ENCODE peak calls at places on chromosomes 16 and 17, in nine cellular contexts. A, B, I, E, U, W, L, R and F are unnamed samples.

GRCh38 chr17:59356543-59357218 is 25.2 kb downstream of the YPEL2 start:
- DNase-seq in A (no peak), B (no peak), I (no peak), E (no peak), U (no peak), W (no peak), L (no peak), R (no peak), F (no peak)

GRCh38 chr16:49786926-49787557 is 68.9 kb downstream of the ZNF423 start:
- DNase-seq in A (no peak), B (no peak), I (no peak), E (no peak), U (no peak), W (no peak), L (no peak), R (no peak), F (no peak)

GRCh38 chr16:75555213-75555706 is 792 bp downstream of the TMEM231 start:
- DNase-seq in A (peak), B (peak), I (peak), E (peak), U (peak), W (peak), L (no peak), R (no peak), F (peak)

GRCh38 chr16:4882261-4882632 is 35.0 kb downstream of the UBN1 start:
- DNase-seq in A (no peak), B (no peak), I (no peak), E (no peak), U (no peak), W (peak), L (no peak), R (no peak), F (no peak)

GRCh38 chr17:43976956-43977837 is 23.5 kb upstream of the PYY start:
- DNase-seq in A (no peak), B (no peak), I (no peak), E (no peak), U (no peak), W (no peak), L (no peak), R (no peak), F (no peak)

GRCh38 chr16:55301385-55302008 is 22.5 kb upstream of the IRX6 start:
- DNase-seq in A (no peak), B (no peak), I (peak), E (no peak), U (no peak), W (no peak), L (no peak), R (peak), F (no peak)

GRCh38 chr16:84186685-84187437 is at the start of gene TAF1C:
- DNase-seq in A (peak), B (peak), I (peak), E (peak), U (peak), W (peak), L (peak), R (peak), F (peak)

GRCh38 chr17:36849871-36850348 is 87.4 kb upstream of the LHX1 start:
- DNase-seq in A (no peak), B (no peak), I (peak), E (no peak), U (no peak), W (peak), L (peak), R (no peak), F (no peak)

GRCh38 chr16:85750827-85751641 is at the start of gene C16orf74:
- DNase-seq in A (no peak), B (no peak), I (peak), E (no peak), U (no peak), W (peak), L (peak), R (no peak), F (no peak)

GRCh38 chr17:60086822-60087591 is 8.3 kb upstream of the HEATR6 start:
- DNase-seq in A (no peak), B (no peak), I (peak), E (peak), U (no peak), W (peak), L (no peak), R (no peak), F (no peak)

GRCh38 chr17:19320876-19321275 is 41.6 kb downstream of the B9D1 start:
- DNase-seq in A (no peak), B (no peak), I (no peak), E (no peak), U (peak), W (no peak), L (no peak), R (no peak), F (no peak)

GRCh38 chr16:11155284-11155806 is 100.7 kb downstream of the SOCS1 start:
- DNase-seq in A (no peak), B (peak), I (no peak), E (no peak), U (no peak), W (peak), L (no peak), R (no peak), F (peak)

GRCh38 chr16:21159281-21159951 is 942 bp downstream of the LDAF1 start:
- DNase-seq in A (peak), B (no peak), I (peak), E (peak), U (peak), W (no peak), L (peak), R (no peak), F (no peak)

GRCh38 chr17:3835410-3836229 is 10.4 kb downstream of the NCBP3 start:
- DNase-seq in A (no peak), B (no peak), I (peak), E (no peak), U (no peak), W (no peak), L (no peak), R (no peak), F (no peak)

GRCh38 chr17:14057591-14057990 is 11.7 kb upstream of the COX10 start:
- DNase-seq in A (no peak), B (no peak), I (no peak), E (no peak), U (no peak), W (peak), L (no peak), R (no peak), F (no peak)

GRCh38 chr16:35691057-35691456 is 2231.6 kb downstream of the TP53TG3F start:
- DNase-seq in A (no peak), B (no peak), I (no peak), E (no peak), U (no peak), W (no peak), L (no peak), R (no peak), F (no peak)

GRCh38 chr16:23755484-23755809 is 621 bp downstream of the CHP2 start:
- DNase-seq in A (no peak), B (no peak), I (no peak), E (no peak), U (no peak), W (no peak), L (no peak), R (no peak), F (no peak)
- TF ChIP-seq CTCF in A (no peak), B (no peak), I (no peak), E (no peak), U (no peak), W (no peak), L (no peak), R (no peak), F (no peak)

GRCh38 chr17:57419940-57420522 is 163.7 kb downstream of the MSI2 start:
- DNase-seq in A (no peak), B (no peak), I (no peak), E (no peak), U (no peak), W (no peak), L (no peak), R (no peak), F (no peak)
- H3K4me3 ChIP-seq in A (no peak), B (no peak), I (no peak), E (no peak), U (no peak), W (no peak), L (no peak), R (no peak), F (no peak)

GRCh38 chr16:68972720-68973119 is 129.4 kb downstream of the TANGO6 start:
- DNase-seq in A (no peak), B (peak), I (peak), E (no peak), U (no peak), W (peak), L (no peak), R (no peak), F (no peak)
- TF ChIP-seq CTCF in A (no peak), B (peak), I (peak), E (no peak), U (no peak), W (peak), L (peak), R (no peak), F (peak)

GRCh38 chr17:15648384-15648783 is 28.9 kb upstream of the FBXW10B start:
- DNase-seq in A (no peak), B (no peak), I (no peak), E (no peak), U (no peak), W (no peak), L (no peak), R (no peak), F (no peak)

GRCh38 chr17:15652960-15653359 is 31.2 kb downstream of the TRIM16 start:
- DNase-seq in A (no peak), B (no peak), I (no peak), E (no peak), U (no peak), W (no peak), L (no peak), R (no peak), F (no peak)

GRCh38 chr17:15651583-15652110 is 32.1 kb upstream of the FBXW10B start:
- DNase-seq in A (peak), B (peak), I (peak), E (peak), U (peak), W (peak), L (peak), R (peak), F (peak)

GRCh38 chr17:15651001-15651582 is 31.6 kb upstream of the FBXW10B start:
- DNase-seq in A (no peak), B (no peak), I (no peak), E (peak), U (peak), W (no peak), L (no peak), R (no peak), F (no peak)

DNA sequence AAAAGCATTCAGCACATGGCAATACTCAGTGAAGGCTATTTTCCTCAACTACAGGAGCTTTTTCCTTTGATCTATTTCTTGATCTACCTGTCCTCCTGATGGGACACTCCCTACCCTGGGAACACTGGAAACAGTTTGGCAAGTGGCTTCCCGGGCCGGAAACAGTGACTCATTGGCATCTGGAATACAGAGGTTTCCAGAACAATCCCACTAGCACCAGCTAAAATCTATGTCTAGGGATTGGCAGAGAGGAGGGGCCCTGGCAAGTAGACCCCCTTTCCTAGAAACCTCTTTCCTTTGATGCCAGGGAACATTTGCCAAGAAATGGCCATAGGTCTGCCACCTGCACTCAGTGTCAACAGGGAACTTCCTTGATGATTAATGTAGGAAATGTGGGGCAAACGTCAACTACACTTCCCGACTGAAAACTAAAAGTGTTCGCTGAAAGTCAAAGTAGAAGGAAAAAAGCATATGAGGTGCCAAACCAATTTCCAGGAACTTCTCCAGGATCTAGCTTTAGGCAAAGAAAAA is 30.4 kb upstream of the FBXW10B start:
- DNase-seq in A (peak), B (no peak), I (no peak), E (peak), U (peak), W (peak), L (no peak), R (peak), F (no peak)
- H3K4me3 ChIP-seq in A (peak), B (peak), I (peak), E (peak), U (no peak), W (peak), L (no peak), R (peak), F (peak)

DNA sequence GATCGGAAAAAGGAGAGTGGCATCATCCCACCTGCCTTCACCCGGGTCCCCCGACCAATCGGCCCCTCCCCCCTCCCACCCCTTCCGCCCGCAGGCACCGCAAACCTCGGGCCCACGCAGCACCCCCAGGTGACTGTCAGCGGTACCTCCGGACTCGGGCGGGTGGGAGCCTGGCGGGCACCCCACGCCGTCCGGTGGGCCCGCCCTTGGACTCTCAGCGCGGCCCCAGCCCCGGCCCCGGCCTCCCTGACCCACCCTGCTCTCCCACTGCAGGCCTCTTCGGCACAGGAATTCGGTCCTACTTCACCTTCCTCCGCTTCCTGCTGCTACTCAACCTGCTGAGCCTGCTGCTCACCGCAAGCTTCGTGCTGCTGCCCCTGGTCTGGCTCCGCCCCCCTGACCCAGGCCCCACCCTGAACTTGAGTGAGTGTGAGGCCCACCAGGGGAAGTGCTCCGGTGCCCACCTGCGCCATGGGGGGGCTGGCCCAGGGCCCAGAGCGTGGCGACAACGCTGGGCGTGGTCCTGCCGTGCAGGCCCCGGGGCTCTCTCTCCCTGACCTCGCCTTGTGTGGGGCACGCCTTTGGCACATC is 1.6 kb downstream of the TMC8 start:
- DNase-seq in A (peak), B (no peak), I (no peak), E (peak), U (no peak), W (no peak), L (peak), R (no peak), F (no peak)
- TF ChIP-seq CTCF in A (no peak), B (no peak), I (no peak), E (no peak), U (no peak), W (no peak), L (no peak), R (no peak), F (no peak)